ENCODE peak calls at places on chromosomes 13 and 19, in four cellular contexts. N, M, B and S are unnamed samples.

GRCh38 chr13:29266261-29266660 is 329.2 kb downstream of the SLC7A1 start:
- DNase-seq in N (no peak), M (no peak), B (no peak), S (no peak)

GRCh38 chr19:27777726-27778125 is 1435.2 kb downstream of the UQCRFS1 start:
- DNase-seq in N (no peak), M (no peak), B (no peak), S (no peak)

GRCh38 chr13:94607056-94607455 is 5.4 kb downstream of the GPR180 start:
- DNase-seq in N (no peak), M (no peak), B (no peak), S (no peak)

GRCh38 chr19:595326-596262 is 5.9 kb downstream of the HCN2 start:
- DNase-seq in N (no peak), M (no peak), B (no peak), S (no peak)

GRCh38 chr19:48401277-48401676 is 7.8 kb downstream of the GRIN2D start:
- DNase-seq in N (no peak), M (no peak), B (no peak), S (no peak)

GRCh38 chr13:29587645-29588044 is 7.8 kb downstream of the SLC7A1 start:
- DNase-seq in N (no peak), M (no peak), B (peak; percentile 22), S (no peak)

GRCh38 chr13:91399189-91400093 is 1.0 kb downstream of the GPC5 start:
- DNase-seq in N (no peak), M (no peak), B (no peak), S (no peak)

GRCh38 chr13:104837756-104838155 is 1697.7 kb downstream of the EFNB2 start:
- DNase-seq in N (no peak), M (no peak), B (no peak), S (no peak)

GRCh38 chr13:112320303-112320702 is 55.9 kb upstream of the SPACA7 start:
- DNase-seq in N (no peak), M (no peak), B (no peak), S (no peak)

GRCh38 chr13:37595162-37595561 is 3.4 kb downstream of the POSTN start:
- DNase-seq in N (no peak), M (no peak), B (no peak), S (no peak)

GRCh38 chr19:12954150-12954962 is 2.7 kb downstream of the GADD45GIP1 start:
- DNase-seq in N (no peak), M (no peak), B (no peak), S (no peak)

GRCh38 chr19:42816901-42817300 is 51.4 kb upstream of the PSG8 start:
- DNase-seq in N (no peak), M (no peak), B (no peak), S (no peak)

GRCh38 chr13:70923863-70924752 is 815.9 kb upstream of the KLHL1 start:
- DNase-seq in N (no peak), M (no peak), B (no peak), S (no peak)

GRCh38 chr13:48500652-48501197 is 32.2 kb downstream of the RCBTB2 start:
- DNase-seq in N (no peak), M (no peak), B (peak; percentile 67), S (no peak)

GRCh38 chr13:113766035-113766800 is 7.2 kb downstream of the TMEM255B start:
- DNase-seq in N (no peak), M (no peak), B (no peak), S (no peak)

GRCh38 chr13:21683034-21683733 is 12.3 kb downstream of the FGF9 start:
- DNase-seq in N (no peak), M (no peak), B (peak; percentile 49), S (no peak)

GRCh38 chr13:40271931-40272775 is 394.3 kb downstream of the FOXO1 start:
- DNase-seq in N (peak; percentile 34), M (no peak), B (peak; percentile 60), S (no peak)

GRCh38 chr13:105991622-105992254 is 543.7 kb downstream of the EFNB2 start:
- DNase-seq in N (no peak), M (no peak), B (peak; percentile 72), S (no peak)

GRCh38 chr19:20662421-20663105 is 1.2 kb upstream of the ZNF626 start:
- DNase-seq in N (no peak), M (no peak), B (no peak), S (no peak)

GRCh38 chr19:40709817-40710216 is 6.9 kb downstream of the COQ8B start:
- DNase-seq in N (no peak), M (no peak), B (no peak), S (no peak)

GRCh38 chr19:57192993-57193392 is 1.7 kb downstream of the ZNF264 start:
- DNase-seq in N (no peak), M (no peak), B (no peak), S (no peak)

GRCh38 chr13:110332750-110333149 is 25.7 kb downstream of the COL4A2 start:
- DNase-seq in N (no peak), M (no peak), B (no peak), S (no peak)

GRCh38 chr19:19615086-19615485 is 3.4 kb downstream of the PBX4 start:
- DNase-seq in N (no peak), M (no peak), B (no peak), S (peak; percentile 34)

GRCh38 chr19:2524840-2525723 is 49.2 kb downstream of the GADD45B start:
- DNase-seq in N (no peak), M (no peak), B (no peak), S (no peak)

GRCh38 chr13:23510979-23511735 is 59.1 kb upstream of the TNFRSF19 start:
- DNase-seq in N (no peak), M (no peak), B (no peak), S (no peak)

GRCh38 chr13:45142440-45143345 is 22.4 kb downstream of the GTF2F2 start:
- DNase-seq in N (no peak), M (no peak), B (no peak), S (no peak)

GRCh38 chr19:3336680-3337523 is 29.5 kb upstream of the NFIC start:
- DNase-seq in N (no peak), M (no peak), B (no peak), S (no peak)

GRCh38 chr13:40776681-40777165 is 5.7 kb upstream of the MRPS31 start:
- DNase-seq in N (peak; percentile 28), M (no peak), B (no peak), S (peak; percentile 29)

GRCh38 chr19:56119585-56119978 is 1.5 kb downstream of the ZNF787 start:
- DNase-seq in N (no peak), M (no peak), B (no peak), S (no peak)

GRCh38 chr13:51797664-51798488 is 6.1 kb downstream of the DHRS12 start:
- DNase-seq in N (no peak), M (no peak), B (no peak), S (peak; percentile 36)

GRCh38 chr19:8194528-8195275 is 14.5 kb upstream of the CERS4 start:
- DNase-seq in N (no peak), M (no peak), B (no peak), S (peak; percentile 32)

GRCh38 chr19:12913871-12914690 is 5.0 kb downstream of the SYCE2 start:
- DNase-seq in N (no peak), M (no peak), B (no peak), S (no peak)

GRCh38 chr13:96672016-96672415 is 322.3 kb downstream of the OXGR1 start:
- DNase-seq in N (no peak), M (no peak), B (no peak), S (no peak)

GRCh38 chr19:1079566-1080111 is 12.7 kb downstream of the ARHGAP45 start:
- DNase-seq in N (peak; percentile 60), M (no peak), B (no peak), S (no peak)

GRCh38 chr13:112244061-112244460 is 132.1 kb upstream of the SPACA7 start:
- DNase-seq in N (no peak), M (no peak), B (no peak), S (no peak)

GRCh38 chr19:55486971-55487883 is 1.0 kb upstream of the SSC5D start:
- DNase-seq in N (no peak), M (no peak), B (peak; percentile 95), S (no peak)

GRCh38 chr13:113900646-113901045 is 36.8 kb upstream of the GAS6 start:
- DNase-seq in N (no peak), M (no peak), B (no peak), S (peak; percentile 8)

GRCh38 chr19:16301999-16302694 is 22.5 kb upstream of the KLF2 start:
- DNase-seq in N (no peak), M (no peak), B (no peak), S (no peak)

GRCh38 chr19:12939292-12939606 is 840 bp downstream of the CALR start:
- DNase-seq in N (no peak), M (no peak), B (no peak), S (no peak)